ENCODE peak calls at places on chromosomes 12 and 14, in seven cellular contexts. One of them, this sample, is unnamed.
A peak's percentile ranks its signal among the peaks of the same experiment; 100 is the strongest.

GRCh38 chr14:35333797-35334743 is 41.9 kb downstream of the PSMA6 start:
- DNase-seq in fibroblast of lung: no peak
- DNase-seq in effector memory CD4-positive, alpha-beta T cell: peak; percentile 15
- DNase-seq in aorta: no peak
- DNase-seq in suprapubic skin: peak; percentile 49
- DNase-seq in tibial artery: no peak
- DNase-seq in pancreas: no peak
- DNase-seq in this sample: no peak

GRCh38 chr12:110403975-110404675 is 617 bp upstream of the ANAPC7 start:
- DNase-seq in fibroblast of lung: peak; percentile 72
- DNase-seq in effector memory CD4-positive, alpha-beta T cell: peak; percentile 74
- DNase-seq in aorta: peak; percentile 90
- DNase-seq in suprapubic skin: peak; percentile 75
- DNase-seq in tibial artery: peak; percentile 41
- DNase-seq in pancreas: peak; percentile 90
- DNase-seq in this sample: peak; percentile 63

GRCh38 chr14:69612014-69612758 is 790 bp downstream of the SUSD6 start:
- DNase-seq in fibroblast of lung: peak; percentile 25
- DNase-seq in effector memory CD4-positive, alpha-beta T cell: peak; percentile 24
- DNase-seq in aorta: peak; percentile 80
- DNase-seq in suprapubic skin: peak; percentile 70
- DNase-seq in tibial artery: no peak
- DNase-seq in pancreas: peak; percentile 75
- DNase-seq in this sample: peak; percentile 16

GRCh38 chr12:45191239-45191638 is 24.7 kb upstream of the ANO6 start:
- DNase-seq in fibroblast of lung: peak; percentile 30
- DNase-seq in effector memory CD4-positive, alpha-beta T cell: no peak
- DNase-seq in aorta: no peak
- DNase-seq in suprapubic skin: no peak
- DNase-seq in tibial artery: no peak
- DNase-seq in pancreas: no peak
- DNase-seq in this sample: peak; percentile 49

GRCh38 chr14:34926552-34926951 is 51.4 kb upstream of the BAZ1A start:
- DNase-seq in fibroblast of lung: peak; percentile 14
- DNase-seq in effector memory CD4-positive, alpha-beta T cell: no peak
- DNase-seq in aorta: no peak
- DNase-seq in suprapubic skin: no peak
- DNase-seq in tibial artery: no peak
- DNase-seq in pancreas: no peak
- DNase-seq in this sample: peak; percentile 35

GRCh38 chr14:63901434-63902085 is 48.8 kb downstream of the SYNE2 start:
- DNase-seq in fibroblast of lung: peak; percentile 90
- DNase-seq in effector memory CD4-positive, alpha-beta T cell: no peak
- DNase-seq in aorta: no peak
- DNase-seq in suprapubic skin: no peak
- DNase-seq in tibial artery: peak; percentile 28
- DNase-seq in pancreas: no peak
- DNase-seq in this sample: no peak

GRCh38 chr12:125292700-125293099 is 227.5 kb downstream of the AACS start:
- DNase-seq in fibroblast of lung: no peak
- DNase-seq in effector memory CD4-positive, alpha-beta T cell: no peak
- DNase-seq in aorta: no peak
- DNase-seq in suprapubic skin: no peak
- DNase-seq in tibial artery: no peak
- DNase-seq in pancreas: no peak
- DNase-seq in this sample: no peak

GRCh38 chr12:25701290-25701689 is 148.2 kb upstream of the LMNTD1 start:
- DNase-seq in fibroblast of lung: peak; percentile 60
- DNase-seq in effector memory CD4-positive, alpha-beta T cell: no peak
- DNase-seq in aorta: no peak
- DNase-seq in suprapubic skin: no peak
- DNase-seq in tibial artery: no peak
- DNase-seq in pancreas: no peak
- DNase-seq in this sample: peak; percentile 75

GRCh38 chr12:7265251-7265650 is 38.6 kb upstream of the ACSM4 start:
- DNase-seq in fibroblast of lung: no peak
- DNase-seq in effector memory CD4-positive, alpha-beta T cell: no peak
- DNase-seq in aorta: no peak
- DNase-seq in suprapubic skin: no peak
- DNase-seq in tibial artery: no peak
- DNase-seq in pancreas: no peak
- DNase-seq in this sample: peak; percentile 25

GRCh38 chr12:32603071-32603470 is 76.0 kb upstream of the DNM1L start:
- DNase-seq in fibroblast of lung: no peak
- DNase-seq in effector memory CD4-positive, alpha-beta T cell: no peak
- DNase-seq in aorta: no peak
- DNase-seq in suprapubic skin: no peak
- DNase-seq in tibial artery: no peak
- DNase-seq in pancreas: no peak
- DNase-seq in this sample: no peak

GRCh38 chr12:68423175-68423574 is 91.0 kb upstream of the MDM1 start:
- DNase-seq in fibroblast of lung: peak; percentile 34
- DNase-seq in effector memory CD4-positive, alpha-beta T cell: no peak
- DNase-seq in aorta: no peak
- DNase-seq in suprapubic skin: no peak
- DNase-seq in tibial artery: no peak
- DNase-seq in pancreas: no peak
- DNase-seq in this sample: no peak

GRCh38 chr14:103001226-103001625 is 56.1 kb downstream of the CDC42BPB start:
- DNase-seq in fibroblast of lung: no peak
- DNase-seq in effector memory CD4-positive, alpha-beta T cell: no peak
- DNase-seq in aorta: peak; percentile 62
- DNase-seq in suprapubic skin: no peak
- DNase-seq in tibial artery: no peak
- DNase-seq in pancreas: no peak
- DNase-seq in this sample: no peak

GRCh38 chr12:102167821-102168605 is 29.6 kb downstream of the PMCH start:
- DNase-seq in fibroblast of lung: peak; percentile 9
- DNase-seq in effector memory CD4-positive, alpha-beta T cell: no peak
- DNase-seq in aorta: no peak
- DNase-seq in suprapubic skin: no peak
- DNase-seq in tibial artery: no peak
- DNase-seq in pancreas: no peak
- DNase-seq in this sample: no peak

GRCh38 chr12:102172436-102172835 is 25.2 kb downstream of the PMCH start:
- DNase-seq in fibroblast of lung: peak; percentile 86
- DNase-seq in effector memory CD4-positive, alpha-beta T cell: no peak
- DNase-seq in aorta: no peak
- DNase-seq in suprapubic skin: no peak
- DNase-seq in tibial artery: no peak
- DNase-seq in pancreas: no peak
- DNase-seq in this sample: no peak

GRCh38 chr12:102174117-102174516 is 23.5 kb downstream of the PMCH start:
- DNase-seq in fibroblast of lung: no peak
- DNase-seq in effector memory CD4-positive, alpha-beta T cell: no peak
- DNase-seq in aorta: no peak
- DNase-seq in suprapubic skin: no peak
- DNase-seq in tibial artery: no peak
- DNase-seq in pancreas: no peak
- DNase-seq in this sample: no peak

GRCh38 chr12:102171951-102172350 is 25.7 kb downstream of the PMCH start:
- DNase-seq in fibroblast of lung: peak; percentile 1
- DNase-seq in effector memory CD4-positive, alpha-beta T cell: no peak
- DNase-seq in aorta: no peak
- DNase-seq in suprapubic skin: no peak
- DNase-seq in tibial artery: no peak
- DNase-seq in pancreas: no peak
- DNase-seq in this sample: no peak

GRCh38 chr12:102169922-102170698 is 27.5 kb downstream of the PMCH start:
- DNase-seq in fibroblast of lung: peak; percentile 53
- DNase-seq in effector memory CD4-positive, alpha-beta T cell: no peak
- DNase-seq in aorta: no peak
- DNase-seq in suprapubic skin: no peak
- DNase-seq in tibial artery: no peak
- DNase-seq in pancreas: no peak
- DNase-seq in this sample: peak; percentile 23
- H3K27ac ChIP-seq in fibroblast of lung: no peak overlapping the region
- H3K27ac ChIP-seq in effector memory CD4-positive, alpha-beta T cell: no peak overlapping the region
- H3K27ac ChIP-seq in aorta: no peak overlapping the region
- H3K27ac ChIP-seq in suprapubic skin: no peak overlapping the region
- H3K27ac ChIP-seq in tibial artery: no peak overlapping the region
- H3K27ac ChIP-seq in pancreas: no peak overlapping the region
- H3K27ac ChIP-seq in this sample: no peak overlapping the region

GRCh38 chr14:76382495-76382832 is 6.5 kb downstream of the ESRRB start:
- DNase-seq in fibroblast of lung: no peak
- DNase-seq in effector memory CD4-positive, alpha-beta T cell: no peak
- DNase-seq in aorta: no peak
- DNase-seq in suprapubic skin: no peak
- DNase-seq in tibial artery: no peak
- DNase-seq in pancreas: no peak
- DNase-seq in this sample: no peak
- H3K27me3 ChIP-seq in fibroblast of lung: peaks cover 33% of the 10 kb centered on the region
- H3K27me3 ChIP-seq in effector memory CD4-positive, alpha-beta T cell: peaks cover 16% of the 10 kb centered on the region
- H3K27me3 ChIP-seq in aorta: peaks cover 4% of the 10 kb centered on the region
- H3K27me3 ChIP-seq in suprapubic skin: peaks cover 89% of the 10 kb centered on the region
- H3K27me3 ChIP-seq in tibial artery: no peaks in the 10 kb centered on the region
- H3K27me3 ChIP-seq in pancreas: peaks cover 21% of the 10 kb centered on the region
- H3K27me3 ChIP-seq in this sample: peaks cover 87% of the 10 kb centered on the region

DNA sequence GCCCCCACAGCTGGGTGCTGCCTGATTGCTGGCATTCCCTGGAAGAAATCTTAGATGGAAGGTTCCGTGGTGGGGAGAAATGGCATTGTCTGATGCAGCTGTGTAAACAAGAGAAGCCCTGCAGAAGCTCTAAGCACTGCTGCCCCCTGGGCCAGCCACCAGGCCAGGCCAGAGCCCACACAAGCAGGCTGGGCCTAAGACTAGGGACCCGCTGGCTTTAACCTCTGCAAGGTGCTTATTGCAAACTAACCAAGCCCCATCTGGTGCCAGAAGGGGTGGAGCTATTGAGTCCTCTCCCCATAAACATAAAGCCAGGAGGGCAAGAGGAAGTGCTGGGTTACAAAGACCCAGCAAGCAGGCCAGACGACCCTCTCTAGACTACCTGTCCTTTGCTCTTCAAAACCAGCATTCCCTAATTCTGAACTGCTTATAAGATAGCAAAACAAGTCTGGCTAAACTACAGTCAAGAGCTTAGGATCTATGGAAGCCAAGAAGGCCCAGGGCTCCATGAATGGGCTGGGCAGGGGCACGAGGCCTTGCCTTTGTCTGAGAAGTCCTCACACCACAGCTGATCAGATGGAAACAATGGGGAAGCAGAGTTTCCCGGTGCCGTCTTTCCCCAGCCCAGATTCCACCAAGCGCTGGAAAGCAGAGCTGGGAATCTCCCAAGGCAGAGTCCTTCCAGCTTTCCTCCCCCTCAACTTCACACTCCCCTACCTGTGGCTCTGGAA is 28.8 kb downstream of the P2RX4 start:
- DNase-seq in fibroblast of lung: no peak
- DNase-seq in effector memory CD4-positive, alpha-beta T cell: no peak
- DNase-seq in aorta: no peak
- DNase-seq in suprapubic skin: no peak
- DNase-seq in tibial artery: no peak
- DNase-seq in pancreas: no peak
- DNase-seq in this sample: no peak
- H3K27ac ChIP-seq in fibroblast of lung: no peak overlapping the region
- H3K27ac ChIP-seq in effector memory CD4-positive, alpha-beta T cell: peak overlapping the region; percentile 81
- H3K27ac ChIP-seq in aorta: no peak overlapping the region
- H3K27ac ChIP-seq in suprapubic skin: peak overlapping the region; percentile 60
- H3K27ac ChIP-seq in tibial artery: no peak overlapping the region
- H3K27ac ChIP-seq in pancreas: peak overlapping the region; percentile 86
- H3K27ac ChIP-seq in this sample: no peak overlapping the region

GRCh38 chr14:104563742-104564615 is 15.6 kb upstream of the C14orf180 start:
- DNase-seq in fibroblast of lung: peak; percentile 39
- DNase-seq in effector memory CD4-positive, alpha-beta T cell: peak; percentile 52
- DNase-seq in aorta: peak; percentile 89
- DNase-seq in suprapubic skin: peak; percentile 82
- DNase-seq in tibial artery: peak; percentile 65
- DNase-seq in pancreas: peak; percentile 92
- DNase-seq in this sample: no peak
- H3K27me3 ChIP-seq in fibroblast of lung: no peaks in the 10 kb centered on the region
- H3K27me3 ChIP-seq in effector memory CD4-positive, alpha-beta T cell: no peaks in the 10 kb centered on the region
- H3K27me3 ChIP-seq in aorta: no peaks in the 10 kb centered on the region
- H3K27me3 ChIP-seq in suprapubic skin: peaks cover 87% of the 10 kb centered on the region
- H3K27me3 ChIP-seq in tibial artery: no peaks in the 10 kb centered on the region
- H3K27me3 ChIP-seq in pancreas: peaks cover 7% of the 10 kb centered on the region
- H3K27me3 ChIP-seq in this sample: peaks cover 56% of the 10 kb centered on the region

DNA sequence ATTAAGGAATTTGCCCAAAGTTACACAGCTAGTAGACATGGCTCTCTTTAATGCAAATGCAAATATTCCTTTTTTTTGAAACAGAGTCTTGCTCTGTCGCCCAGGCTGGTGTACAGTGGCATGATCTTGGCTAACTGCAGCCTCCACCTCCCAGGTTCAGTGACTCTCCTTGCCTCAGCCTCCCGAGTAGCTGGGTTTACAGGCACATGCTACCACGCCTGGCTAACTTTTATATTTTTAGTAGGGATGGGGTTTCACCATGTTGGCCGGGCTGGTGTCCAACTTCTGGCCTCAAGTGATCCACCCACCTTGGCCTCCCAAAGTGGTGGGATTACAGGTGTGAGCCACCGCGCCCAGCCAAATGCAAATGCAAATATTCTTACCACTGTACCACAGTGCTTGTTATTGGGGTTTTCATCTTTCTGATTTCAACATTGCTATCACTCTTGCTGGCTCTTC is 24.5 kb upstream of the HIGD1C start:
- DNase-seq in fibroblast of lung: no peak
- DNase-seq in effector memory CD4-positive, alpha-beta T cell: no peak
- DNase-seq in aorta: no peak
- DNase-seq in suprapubic skin: no peak
- DNase-seq in tibial artery: no peak
- DNase-seq in pancreas: no peak
- DNase-seq in this sample: no peak
- H3K27ac ChIP-seq in fibroblast of lung: no peak overlapping the region
- H3K27ac ChIP-seq in effector memory CD4-positive, alpha-beta T cell: no peak overlapping the region
- H3K27ac ChIP-seq in aorta: no peak overlapping the region
- H3K27ac ChIP-seq in suprapubic skin: peak overlapping the region; percentile 92
- H3K27ac ChIP-seq in tibial artery: peak overlapping the region; percentile 84
- H3K27ac ChIP-seq in pancreas: peak overlapping the region; percentile 85
- H3K27ac ChIP-seq in this sample: no peak overlapping the region